ENCODE peak calls at places on chromosomes 4 and X, in four cellular contexts. S, L, U and I are unnamed samples.

GRCh38 chr4:70518716-70519115 is 347 bp downstream of the AMTN start:
- DNase-seq in L (no peak), S (no peak), U (no peak), I (no peak)

GRCh38 chr4:41748788-41749445 is 392 bp upstream of the PHOX2B start:
- DNase-seq in U (no peak), L (no peak), S (no peak), I (no peak)

GRCh38 chr4:143384381-143384994 is 47.8 kb downstream of the GAB1 start:
- DNase-seq in S (no peak), U (no peak), L (no peak), I (no peak)

GRCh38 chr4:144371479-144371878 is 231.0 kb upstream of the GYPA start:
- DNase-seq in L (no peak), U (no peak), S (no peak), I (no peak)

GRCh38 chrX:138709886-138710285 is 1.6 kb downstream of the FGF13 start:
- DNase-seq in U (no peak), S (no peak), L (no peak), I (no peak)

GRCh38 chr4:6221851-6222760 is 21.8 kb upstream of the JAKMIP1 start:
- DNase-seq in L (peak; percentile 10), U (peak; percentile 46), S (peak; percentile 78), I (peak; percentile 54)

GRCh38 chr4:47213106-47213505 is 181.7 kb downstream of the GABRB1 start:
- DNase-seq in S (no peak), L (no peak), U (no peak), I (no peak)

GRCh38 chrX:54641530-54641929 is 111.5 kb downstream of the GNL3L start:
- DNase-seq in L (no peak), S (no peak), U (no peak), I (no peak)

GRCh38 chr4:169179609-169180526 is 90.9 kb downstream of the SH3RF1 start:
- DNase-seq in U (no peak), S (no peak), L (no peak), I (no peak)

GRCh38 chrX:117752745-117753144 is 363.9 kb downstream of the KLHL13 start:
- DNase-seq in L (no peak), S (no peak), U (no peak), I (no peak)

GRCh38 chrX:18707442-18708049 is at the start of gene PPEF1:
- DNase-seq in U (no peak), L (no peak), S (no peak), I (no peak)